ENCODE peak calls at places on chromosomes 3 and 15, in four cellular contexts. V, B, D and P are unnamed samples.

GRCh38 chr15:58521293-58521991 is 89.7 kb downstream of the LIPC start:
- DNase-seq in V (peak; percentile 91), B (no peak), D (peak; percentile 5), P (peak; percentile 34)

GRCh38 chr3:49930922-49931321 is 1.3 kb upstream of the MON1A start:
- DNase-seq in V (peak; percentile 66), B (no peak), D (no peak), P (peak; percentile 53)

GRCh38 chr3:69212411-69213160 is 90.2 kb upstream of the LMOD3 start:
- DNase-seq in V (no peak), B (no peak), D (no peak), P (no peak)

GRCh38 chr3:181711325-181712135 is at the start of gene SOX2:
- DNase-seq in V (peak; percentile 52), B (no peak), D (peak; percentile 78), P (peak; percentile 38)

GRCh38 chr3:32220006-32220405 is 18.5 kb upstream of the CMTM8 start:
- DNase-seq in V (no peak), B (no peak), D (no peak), P (no peak)

GRCh38 chr15:59516655-59517461 is 78.9 kb downstream of the FAM81A start:
- DNase-seq in V (no peak), B (no peak), D (no peak), P (no peak)

GRCh38 chr3:33277193-33277882 is at the start of gene FBXL2:
- DNase-seq in V (peak; percentile 95), B (no peak), D (peak; percentile 79), P (peak; percentile 57)

GRCh38 chr15:65980824-65981456 is 111.6 kb downstream of the RAB11A start:
- DNase-seq in V (peak; percentile 73), B (no peak), D (peak; percentile 69), P (peak; percentile 56)

GRCh38 chr3:96267577-96267976 is 546.8 kb upstream of the EPHA6 start:
- DNase-seq in V (no peak), B (no peak), D (no peak), P (no peak)

GRCh38 chr15:66714543-66714981 is 12.5 kb downstream of the SMAD6 start:
- DNase-seq in V (no peak), B (no peak), D (no peak), P (no peak)

GRCh38 chr3:13078158-13078905 is 5.1 kb upstream of the IQSEC1 start:
- DNase-seq in V (no peak), B (no peak), D (no peak), P (no peak)

GRCh38 chr15:66741646-66742045 is 39.6 kb downstream of the SMAD6 start:
- DNase-seq in V (no peak), B (no peak), D (no peak), P (no peak)

GRCh38 chr15:95021816-95022215 is 790.5 kb downstream of the MCTP2 start:
- DNase-seq in V (no peak), B (no peak), D (no peak), P (no peak)

GRCh38 chr15:81865850-81866537 is 179.8 kb downstream of the MEX3B start:
- DNase-seq in V (no peak), B (peak; percentile 63), D (no peak), P (no peak)

GRCh38 chr3:108412351-108412750 is 98.0 kb downstream of the MYH15 start:
- DNase-seq in V (no peak), B (no peak), D (no peak), P (no peak)

GRCh38 chr3:14540209-14540575 is at the start of gene GRIP2:
- DNase-seq in V (no peak), B (no peak), D (no peak), P (no peak)

GRCh38 chr3:7960601-7961000 is 541.0 kb upstream of the LMCD1 start:
- DNase-seq in V (no peak), B (no peak), D (no peak), P (no peak)

GRCh38 chr3:158789592-158789991 is 12.3 kb upstream of the MFSD1 start:
- DNase-seq in V (peak; percentile 60), B (no peak), D (no peak), P (no peak)

GRCh38 chr3:59772416-59773408 is 722.9 kb upstream of the CFAP20DC start:
- DNase-seq in V (no peak), B (no peak), D (no peak), P (no peak)

GRCh38 chr15:39171944-39172368 is 408.9 kb upstream of the THBS1 start:
- DNase-seq in V (peak; percentile 76), B (peak; percentile 19), D (peak; percentile 77), P (peak; percentile 82)

GRCh38 chr3:66486187-66486586 is 14.6 kb downstream of the LRIG1 start:
- DNase-seq in V (no peak), B (no peak), D (no peak), P (no peak)

GRCh38 chr3:58025824-58026579 is 17.8 kb downstream of the FLNB start:
- DNase-seq in V (no peak), B (no peak), D (no peak), P (no peak)

GRCh38 chr15:48283361-48284157 is 47.7 kb upstream of the DUT start:
- DNase-seq in V (no peak), B (no peak), D (no peak), P (no peak)

GRCh38 chr3:179811321-179812095 is 158.7 kb downstream of the USP13 start:
- DNase-seq in V (peak; percentile 38), B (peak; percentile 40), D (peak; percentile 21), P (peak; percentile 61)

GRCh38 chr15:85625856-85626255 is 168.9 kb downstream of the KLHL25 start:
- DNase-seq in V (no peak), B (no peak), D (no peak), P (no peak)

GRCh38 chr15:64985382-64986033 is 4.2 kb downstream of the SPG21 start:
- DNase-seq in V (no peak), B (no peak), D (no peak), P (no peak)

GRCh38 chr3:82558081-82558480 is 796.6 kb upstream of the GBE1 start:
- DNase-seq in V (no peak), B (no peak), D (no peak), P (no peak)

GRCh38 chr15:60091150-60091549 is 87.0 kb downstream of the FOXB1 start:
- DNase-seq in V (no peak), B (no peak), D (no peak), P (no peak)

GRCh38 chr3:124246949-124247348 is 255.0 kb upstream of the ROPN1 start:
- DNase-seq in V (peak; percentile 10), B (no peak), D (no peak), P (peak; percentile 12)

GRCh38 chr3:74281705-74282104 is 332.8 kb downstream of the CNTN3 start:
- DNase-seq in V (no peak), B (no peak), D (no peak), P (no peak)

GRCh38 chr3:23726811-23727548 is 78.8 kb upstream of the UBE2E1 start:
- DNase-seq in V (no peak), B (peak; percentile 45), D (no peak), P (no peak)

DNA sequence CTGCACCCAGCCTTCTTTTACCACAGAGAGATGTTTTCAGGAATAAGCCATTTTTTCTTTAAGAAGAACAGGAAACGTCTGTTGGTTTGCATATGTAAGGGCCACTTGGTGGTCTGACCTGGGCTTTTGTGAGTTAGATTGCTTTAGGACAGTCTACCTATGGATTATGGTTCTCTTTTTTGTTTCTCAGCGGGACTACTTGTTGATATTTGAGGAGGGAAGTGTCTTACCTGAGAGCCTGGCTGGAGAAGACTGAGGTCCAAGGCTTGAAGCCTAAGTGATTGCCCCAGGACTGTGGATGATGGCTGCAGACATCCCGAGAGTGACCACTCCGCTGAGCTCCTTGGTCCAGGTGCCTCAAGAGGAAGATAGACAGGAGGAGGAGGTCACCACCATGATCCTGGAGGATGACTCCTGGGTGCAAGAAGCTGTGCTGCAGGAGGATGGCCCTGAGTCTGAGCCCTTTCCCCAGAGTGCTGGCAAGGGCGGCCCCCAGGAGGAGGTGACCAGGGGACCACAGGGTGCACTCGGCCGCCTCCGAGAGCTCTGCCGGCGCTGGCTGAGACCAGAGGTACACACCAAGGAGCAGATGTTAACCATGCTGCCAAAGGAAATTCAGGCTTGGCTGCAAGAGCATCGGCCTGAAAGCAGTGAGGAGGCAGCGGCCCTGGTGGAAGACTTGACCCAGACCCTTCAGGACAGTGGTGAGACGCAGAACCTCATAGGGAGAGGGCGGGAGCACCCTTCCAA is 3.0 kb downstream of the ZSCAN2 start:
- DNase-seq in V (no peak), B (no peak), D (peak; percentile 47), P (no peak)
- TF ChIP-seq EGR1 in V (no peak), B (no peak), D (no peak), P (no peak)

DNA sequence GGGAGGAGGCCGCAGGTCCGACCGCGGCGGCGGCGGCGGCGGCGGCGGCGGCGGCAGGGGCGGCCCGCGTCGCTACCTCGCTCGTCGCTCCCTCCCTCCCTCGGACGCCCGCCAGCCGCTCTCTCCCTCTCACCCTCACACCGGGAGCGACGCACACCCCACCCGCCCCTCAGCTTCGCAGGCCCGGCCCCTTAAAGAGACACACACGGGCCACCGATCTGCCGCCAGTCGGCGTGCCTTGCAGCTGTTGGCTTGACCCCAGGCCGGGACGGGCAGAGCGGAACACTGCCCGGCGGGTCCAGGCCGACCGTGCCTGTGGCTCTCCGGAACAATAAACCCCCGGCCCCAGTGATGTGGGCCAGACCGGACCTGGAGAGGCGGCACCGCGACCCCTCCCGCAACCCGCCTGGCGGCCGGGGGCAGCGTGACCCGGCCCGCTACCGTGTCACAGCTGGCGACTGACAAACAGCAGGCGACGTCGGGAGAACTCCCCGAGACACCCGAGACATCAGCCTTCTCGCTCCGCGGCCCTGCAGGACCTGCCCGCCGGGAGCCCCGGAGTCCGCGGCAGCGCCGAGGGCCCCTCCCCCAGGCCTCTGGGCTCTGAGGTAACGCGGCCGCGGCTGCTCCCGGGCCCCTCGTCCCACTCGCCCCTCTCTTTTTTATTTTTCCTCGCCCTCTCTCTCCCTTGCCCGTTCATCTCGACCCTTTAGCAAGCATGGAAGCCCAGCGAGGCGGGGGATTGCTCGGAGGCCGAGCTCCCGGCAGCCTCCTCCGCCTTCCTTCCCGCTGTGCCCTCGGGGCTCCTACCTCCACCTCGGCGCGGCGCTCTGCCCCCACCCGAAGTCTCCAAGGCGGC is at the start of gene SETD2:
- DNase-seq in V (peak; percentile 95), B (peak; percentile 43), D (peak; percentile 81), P (peak; percentile 78)
- H3K4me1 ChIP-seq in V (peaks cover 28% of the 10 kb centered on the region), B (peaks cover 22% of the 10 kb centered on the region), D (peaks cover 7% of the 10 kb centered on the region), P (peaks cover 6% of the 10 kb centered on the region)

DNA sequence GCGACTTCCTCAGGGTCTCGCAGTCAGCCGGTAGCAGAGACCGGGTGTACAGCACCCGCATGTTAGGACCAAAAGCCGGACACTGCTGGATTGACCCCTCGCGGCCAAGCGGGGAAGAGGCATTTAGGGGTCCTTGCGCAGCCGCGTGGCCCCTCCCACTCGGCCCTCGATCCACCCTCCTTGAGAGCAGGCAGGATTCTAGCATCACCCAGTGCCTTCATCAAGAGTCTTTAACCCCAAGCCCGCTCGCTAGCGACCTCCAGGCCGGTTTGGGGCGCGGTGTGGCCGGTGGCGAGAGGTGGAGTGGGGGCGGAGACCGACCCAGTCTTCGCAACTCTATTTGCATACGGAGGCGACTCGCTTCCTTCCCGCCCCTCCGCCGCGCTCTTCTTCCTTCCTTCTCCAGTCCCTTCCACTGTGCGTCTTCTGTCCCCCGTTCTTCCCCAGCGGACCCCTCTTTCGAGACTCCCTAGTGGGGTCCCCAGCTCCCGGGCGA is at the start of gene ST6GAL1:
- DNase-seq in V (peak; percentile 81), B (peak; percentile 27), D (peak; percentile 82), P (peak; percentile 29)
- TF ChIP-seq EGR1 in V (no peak), B (no peak), D (no peak), P (no peak)

GRCh38 chr15:78007211-78007956 is 70.1 kb downstream of the TBC1D2B start:
- DNase-seq in V (no peak), B (no peak), D (no peak), P (no peak)
- H3K4me1 ChIP-seq in V (no peaks in the 10 kb centered on the region), B (peaks cover 17% of the 10 kb centered on the region), D (no peaks in the 10 kb centered on the region), P (no peaks in the 10 kb centered on the region)